ENCODE peak calls at places on chromosomes 1 and 21, in six cellular contexts. H, D, G, Z, F and A are unnamed samples.

GRCh38 chr1:241821363-241821762 is 26.6 kb upstream of the EXO1 start:
- DNase-seq in H (no peak), D (no peak), G (no peak), Z (no peak), F (no peak), A (no peak)

GRCh38 chr1:17307946-17308345 is at the start of gene PADI4:
- DNase-seq in H (no peak), D (no peak), G (peak), Z (no peak), F (no peak), A (no peak)

GRCh38 chr1:22702255-22702654 is 8.4 kb upstream of the EPHB2 start:
- DNase-seq in H (no peak), D (no peak), G (no peak), Z (peak), F (no peak), A (no peak)

GRCh38 chr1:36306210-36306901 is at the start of gene SH3D21:
- DNase-seq in H (peak), D (peak), G (peak), Z (peak), F (no peak), A (peak)

GRCh38 chr1:34843392-34844251 is 15.9 kb downstream of the SMIM12 start:
- DNase-seq in H (no peak), D (no peak), G (peak), Z (no peak), F (no peak), A (no peak)

GRCh38 chr1:26994020-26994745 is 691 bp downstream of the TRNP1 start:
- DNase-seq in H (peak), D (peak), G (peak), Z (no peak), F (no peak), A (no peak)

GRCh38 chr1:1110561-1110971 is 5.3 kb downstream of the C1orf159 start:
- DNase-seq in H (no peak), D (no peak), G (no peak), Z (no peak), F (no peak), A (no peak)

GRCh38 chr1:206004269-206004800 is 1.1 kb upstream of the RAB7B start:
- DNase-seq in H (no peak), D (no peak), G (no peak), Z (no peak), F (no peak), A (no peak)

GRCh38 chr1:16981269-16981849 is 939 bp upstream of the MFAP2 start:
- DNase-seq in H (no peak), D (no peak), G (no peak), Z (no peak), F (no peak), A (no peak)

GRCh38 chr1:241846862-241847539 is 1.0 kb upstream of the EXO1 start:
- DNase-seq in H (no peak), D (no peak), G (peak), Z (no peak), F (no peak), A (no peak)

GRCh38 chr1:201448981-201449380 is 20.0 kb downstream of the PHLDA3 start:
- DNase-seq in H (no peak), D (no peak), G (no peak), Z (peak), F (no peak), A (no peak)

DNA sequence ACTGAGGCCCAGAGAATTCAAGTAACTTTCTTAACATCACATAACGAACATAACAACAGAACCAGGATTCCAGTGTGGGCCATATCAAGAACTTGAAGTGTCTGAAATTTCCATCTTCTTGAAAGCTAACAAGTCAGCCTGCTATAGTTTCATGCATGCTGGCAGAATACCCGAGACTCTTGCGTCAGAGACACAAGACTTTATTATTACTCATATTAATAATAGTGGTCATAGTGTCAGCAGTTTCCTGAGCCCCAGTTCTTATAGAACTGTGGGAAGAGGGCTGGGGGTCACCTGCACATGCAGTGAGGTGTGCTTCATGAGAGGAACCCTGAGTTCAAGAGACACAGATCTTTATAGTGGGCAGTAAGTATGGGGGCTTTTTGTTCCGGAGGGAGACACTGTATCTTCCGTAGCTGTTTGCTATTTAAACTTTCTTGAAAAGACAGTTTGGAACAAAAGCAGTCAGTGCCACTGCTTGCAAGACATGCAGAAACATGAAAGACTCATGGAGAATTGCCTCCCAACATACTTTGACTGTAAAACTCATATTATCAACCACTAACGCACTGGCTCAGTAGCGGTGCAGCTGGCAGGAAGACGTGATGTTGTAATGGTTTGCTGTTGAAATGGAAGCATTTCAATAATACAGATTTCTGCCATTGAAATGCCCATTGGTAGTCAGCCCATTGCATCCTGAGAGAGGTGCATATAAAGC is 339.2 kb downstream of the ADGRL2 start:
- DNase-seq in H (no peak), D (no peak), G (no peak), Z (no peak), F (no peak), A (no peak)
- TF ChIP-seq TAF1 in H (no peak), D (no peak), G (no peak), Z (no peak), F (no peak), A (no peak)

GRCh38 chr1:223081181-223081994 is 61.7 kb downstream of the TLR5 start:
- DNase-seq in H (peak), D (peak), G (peak), Z (peak), F (peak), A (peak)

GRCh38 chr1:223089250-223089649 is 53.8 kb downstream of the TLR5 start:
- DNase-seq in H (no peak), D (no peak), G (no peak), Z (no peak), F (no peak), A (no peak)

GRCh38 chr1:223087231-223087990 is 55.6 kb downstream of the TLR5 start:
- DNase-seq in H (no peak), D (no peak), G (no peak), Z (no peak), F (no peak), A (no peak)

GRCh38 chr1:223088713-223089240 is 54.3 kb downstream of the TLR5 start:
- DNase-seq in H (no peak), D (no peak), G (no peak), Z (peak), F (no peak), A (no peak)

DNA sequence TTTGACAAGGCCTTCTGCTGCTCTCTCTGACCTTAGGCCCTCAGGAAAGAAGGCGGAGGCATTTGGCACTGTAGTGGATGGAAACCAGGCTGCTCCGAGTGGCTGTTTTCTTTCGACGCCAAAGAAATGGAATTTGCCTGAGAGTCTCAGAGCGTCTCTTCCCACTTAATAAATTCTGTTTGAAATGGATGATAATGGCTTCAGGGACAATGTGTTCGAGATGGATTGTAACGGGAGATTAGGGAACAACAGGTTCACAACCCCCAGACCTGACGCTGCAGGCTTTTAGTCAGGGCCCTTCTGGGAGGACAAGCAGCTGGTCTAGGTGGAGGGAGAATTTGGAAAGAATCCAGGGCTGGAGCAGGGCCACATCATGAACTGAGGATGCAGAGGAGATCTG is 58.6 kb downstream of the TLR5 start:
- DNase-seq in H (no peak), D (no peak), G (no peak), Z (no peak), F (no peak), A (no peak)
- TF ChIP-seq POLR2AphosphoS5 in H (no peak), D (no peak), G (no peak), Z (no peak), F (no peak), A (no peak)

GRCh38 chr1:15425961-15426360 is 12.3 kb upstream of the CTRC start:
- DNase-seq in H (no peak), D (no peak), G (no peak), Z (no peak), F (no peak), A (no peak)

GRCh38 chr1:15423355-15424077 is 13.8 kb downstream of the EFHD2 start:
- DNase-seq in H (no peak), D (no peak), G (no peak), Z (no peak), F (no peak), A (no peak)

GRCh38 chr1:15424146-15424667 is 14.0 kb upstream of the CTRC start:
- DNase-seq in H (no peak), D (no peak), G (peak), Z (no peak), F (no peak), A (no peak)

GRCh38 chr1:15425521-15425920 is 12.7 kb upstream of the CTRC start:
- DNase-seq in H (no peak), D (no peak), G (no peak), Z (no peak), F (no peak), A (no peak)

DNA sequence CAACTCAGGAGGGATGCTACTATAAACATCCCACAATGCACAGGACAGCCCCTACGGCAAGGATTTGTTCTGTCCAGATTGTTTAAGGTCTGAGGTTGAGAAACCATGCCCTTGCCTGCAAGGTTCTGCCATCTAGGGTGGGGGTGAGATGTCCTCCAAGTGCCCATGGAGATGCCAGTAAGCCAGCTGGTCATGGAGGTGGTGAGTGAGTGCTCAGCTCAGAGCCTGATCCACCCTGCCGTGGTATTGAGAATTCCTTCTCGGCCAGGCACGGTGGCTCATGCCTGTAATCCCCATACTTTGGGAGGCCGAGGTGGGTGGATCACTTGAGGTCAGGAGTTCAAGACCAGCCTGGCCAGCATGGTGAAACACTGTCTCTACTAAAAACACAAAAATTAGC is 13.3 kb upstream of the CTRC start:
- DNase-seq in H (no peak), D (no peak), G (no peak), Z (no peak), F (no peak), A (no peak)
- TF ChIP-seq TAF1 in H (no peak), D (no peak), G (no peak), Z (no peak), F (no peak), A (no peak)

DNA sequence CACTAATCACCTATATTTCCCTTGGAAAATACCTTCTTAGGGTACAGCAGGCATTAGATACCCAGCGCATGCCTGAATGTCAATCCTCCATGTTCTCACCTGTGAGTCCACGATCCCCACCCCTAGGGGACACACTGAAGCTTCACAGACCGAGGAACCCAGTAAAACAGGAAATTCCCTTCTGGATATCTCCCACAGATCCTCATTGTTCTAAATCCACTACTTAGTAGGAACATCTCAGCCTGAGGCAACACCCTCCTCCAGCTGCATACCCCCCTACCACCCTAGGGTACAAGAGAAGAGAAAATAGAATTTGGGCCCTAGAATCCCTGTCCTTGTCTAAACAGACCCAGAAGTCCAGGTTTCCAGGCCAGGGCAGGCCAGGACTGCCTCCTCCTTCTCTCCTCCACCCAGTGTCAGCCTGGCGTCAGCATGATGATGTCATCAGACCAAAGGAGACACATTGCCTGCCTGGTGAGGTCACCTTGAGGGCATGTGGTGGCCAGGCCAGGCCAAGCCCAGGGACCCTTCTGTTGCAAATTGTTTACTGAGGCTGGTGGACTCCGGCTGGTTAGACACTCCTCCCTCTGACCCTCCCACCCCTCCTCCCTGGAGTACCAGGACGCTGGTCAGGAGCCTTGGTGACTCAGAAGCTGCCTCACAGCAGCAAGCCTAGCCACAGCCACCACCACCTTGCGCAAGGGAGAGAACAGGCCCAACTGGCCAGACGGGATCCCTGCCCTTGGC is 6.2 kb downstream of the NECTIN4 start:
- DNase-seq in H (no peak), D (peak), G (peak), Z (peak), F (no peak), A (no peak)
- TF ChIP-seq POLR2AphosphoS5 in H (no peak), D (no peak), G (no peak), Z (no peak), F (no peak), A (no peak)

GRCh38 chr1:204292733-204293132 is 67.0 kb downstream of the PLEKHA6 start:
- DNase-seq in H (no peak), D (peak), G (no peak), Z (no peak), F (no peak), A (no peak)

GRCh38 chr1:204296431-204296988 is 63.2 kb downstream of the PLEKHA6 start:
- DNase-seq in H (no peak), D (no peak), G (no peak), Z (peak), F (no peak), A (no peak)

GRCh38 chr1:204293605-204294365 is 65.9 kb downstream of the PLEKHA6 start:
- DNase-seq in H (no peak), D (no peak), G (no peak), Z (no peak), F (no peak), A (no peak)

GRCh38 chr1:204294371-204294770 is 65.4 kb downstream of the PLEKHA6 start:
- DNase-seq in H (no peak), D (no peak), G (no peak), Z (peak), F (no peak), A (no peak)

GRCh38 chr1:204295666-204296065 is 64.1 kb downstream of the PLEKHA6 start:
- DNase-seq in H (no peak), D (no peak), G (no peak), Z (peak), F (no peak), A (no peak)
- TF ChIP-seq TAF1 in H (no peak), D (no peak), G (no peak), Z (no peak), F (no peak), A (no peak)

DNA sequence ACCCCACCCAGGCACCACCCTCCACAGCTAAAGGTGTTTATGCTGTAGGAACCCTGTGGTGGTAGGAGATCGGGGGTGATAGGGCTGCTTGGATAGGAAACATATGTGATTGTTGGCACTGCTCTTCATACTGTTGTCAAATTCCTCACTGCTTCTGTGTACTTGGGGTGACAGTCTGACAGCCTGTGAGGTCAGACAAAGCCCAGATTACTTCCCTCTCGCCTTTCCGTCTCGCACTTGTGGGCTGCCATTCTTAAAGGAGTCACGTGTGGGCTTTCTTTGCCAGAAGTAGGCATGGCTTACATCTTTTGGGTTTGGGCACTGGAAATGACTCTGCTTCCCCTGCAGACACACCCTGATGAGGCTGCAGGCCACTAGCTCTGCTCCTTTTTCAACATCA is 363.8 kb downstream of the DISC1 start:
- DNase-seq in H (no peak), D (no peak), G (no peak), Z (no peak), F (no peak), A (no peak)
- TF ChIP-seq POLR2AphosphoS5 in H (no peak), D (no peak), G (no peak), Z (no peak), F (no peak), A (no peak)

GRCh38 chr21:34950980-34951379 is 98.1 kb downstream of the RUNX1 start:
- DNase-seq in H (no peak), D (no peak), G (peak), Z (no peak), F (no peak), A (no peak)

GRCh38 chr21:34952701-34953100 is 96.4 kb downstream of the RUNX1 start:
- DNase-seq in H (no peak), D (no peak), G (no peak), Z (no peak), F (no peak), A (no peak)

GRCh38 chr21:34956416-34957316 is 92.4 kb downstream of the RUNX1 start:
- DNase-seq in H (no peak), D (no peak), G (no peak), Z (no peak), F (no peak), A (no peak)

GRCh38 chr21:34958040-34958439 is 91.1 kb downstream of the RUNX1 start:
- DNase-seq in H (no peak), D (no peak), G (no peak), Z (no peak), F (no peak), A (no peak)

DNA sequence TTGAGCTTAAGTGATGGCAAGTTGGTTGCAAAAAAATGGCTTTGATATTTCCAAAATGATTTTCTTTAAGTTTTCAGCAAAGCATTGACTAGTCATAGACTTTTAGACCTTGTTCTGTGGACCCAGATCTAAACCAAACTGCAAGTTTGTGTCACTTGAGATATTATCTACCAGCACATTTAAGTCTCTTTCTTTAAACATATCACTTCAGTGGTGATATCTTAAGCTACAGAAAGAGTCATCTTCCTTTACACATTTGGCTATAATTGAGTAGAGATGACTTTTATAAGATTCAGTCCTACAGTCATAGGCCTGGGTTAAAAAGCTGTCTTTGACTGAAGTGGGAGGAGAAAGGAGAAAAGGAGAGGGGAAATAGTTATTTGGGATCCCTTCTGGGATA is 95.2 kb downstream of the RUNX1 start:
- DNase-seq in H (no peak), D (no peak), G (no peak), Z (no peak), F (no peak), A (no peak)
- TF ChIP-seq TAF1 in H (no peak), D (no peak), G (no peak), Z (no peak), F (no peak), A (no peak)